ENCODE peak calls at places on chromosome 12, in ten cellular contexts. L is left lobe of liver; O is ELR; R is activated CD4-positive, alpha-beta T cell treated with anti-CD3 and anti-CD28 coated beads for 24 hours; V is hypothalamus; Y is Caco-2; Z is 8988T; P is Panc1; C is NCI-H460; I is type B pancreatic cell. G is an unnamed sample.

GRCh38 chr12:116556964-116557706 is 2.0 kb upstream of the MAP1LC3B2 start:
- DNase-seq in C (no peak), P (no peak), V (no peak), L (no peak), Y (no peak), R (no peak), O (peak), Z (no peak), I (no peak), G (no peak)

GRCh38 chr12:67382206-67382871 is 113.2 kb downstream of the CAND1 start:
- DNase-seq in I (no peak), V (no peak), O (peak), C (no peak), P (no peak), Z (no peak), L (no peak), Y (no peak), R (no peak), G (no peak)

GRCh38 chr12:2244013-2244861 is 191.4 kb downstream of the CACNA1C start:
- DNase-seq in C (no peak), L (no peak), P (no peak), I (no peak), R (no peak), O (peak), V (no peak), Y (peak), Z (peak), G (no peak)

GRCh38 chr12:22443379-22444316 is 100.7 kb downstream of the C2CD5 start:
- DNase-seq in Z (peak), I (peak), L (peak), P (peak), R (peak), C (peak), O (peak), Y (peak), V (no peak), G (peak)

GRCh38 chr12:89051065-89051677 is 301.1 kb downstream of the DUSP6 start:
- DNase-seq in O (peak), Z (peak), P (peak), L (no peak), C (peak), V (no peak), R (no peak), I (no peak), Y (peak), G (peak)

GRCh38 chr12:131947482-131948027 is 2.2 kb upstream of the EP400 start:
- DNase-seq in Y (no peak), R (no peak), P (no peak), L (peak), Z (no peak), I (no peak), V (no peak), C (no peak), O (no peak), G (no peak)

GRCh38 chr12:69225251-69225910 is 14.0 kb upstream of the CPSF6 start:
- DNase-seq in R (no peak), Z (no peak), Y (no peak), I (no peak), L (no peak), V (no peak), P (no peak), C (no peak), O (no peak), G (no peak)

GRCh38 chr12:117166107-117166506 is 24.2 kb downstream of the FBXO21 start:
- DNase-seq in L (no peak), P (no peak), O (no peak), Y (no peak), I (no peak), C (no peak), Z (no peak), V (no peak), R (no peak), G (no peak)

GRCh38 chr12:71587012-71587411 is 76.6 kb downstream of the ZFC3H1 start:
- DNase-seq in O (no peak), I (no peak), R (no peak), L (no peak), P (no peak), Y (no peak), C (no peak), V (no peak), Z (no peak), G (no peak)

GRCh38 chr12:100955139-100955538 is 160.6 kb downstream of the ANO4 start:
- DNase-seq in L (no peak), Z (no peak), O (peak), I (no peak), V (no peak), C (no peak), Y (no peak), P (no peak), R (no peak), G (no peak)

GRCh38 chr12:127588224-127588623 is 678.7 kb upstream of the TMEM132C start:
- DNase-seq in R (no peak), P (no peak), V (no peak), Y (no peak), O (peak), I (no peak), L (no peak), Z (no peak), C (no peak), G (no peak)

GRCh38 chr12:48198619-48198973 is 4.5 kb downstream of the OR10AD1 start:
- DNase-seq in P (no peak), L (peak), Z (no peak), C (no peak), O (peak), V (no peak), Y (peak), R (no peak), I (no peak), G (peak)

GRCh38 chr12:90250766-90251165 is 542.1 kb upstream of the ATP2B1 start:
- DNase-seq in I (no peak), O (no peak), Y (no peak), V (no peak), R (no peak), Z (no peak), L (peak), P (no peak), C (no peak), G (no peak)

GRCh38 chr12:1552171-1552570 is 42.2 kb downstream of the FBXL14 start:
- DNase-seq in L (no peak), I (no peak), P (no peak), O (peak), V (no peak), C (no peak), Z (no peak), Y (no peak), R (no peak), G (no peak)

GRCh38 chr12:102120886-102121285 is 903 bp downstream of the PARPBP start:
- DNase-seq in O (peak), C (no peak), Z (no peak), I (no peak), Y (peak), V (no peak), R (no peak), L (no peak), P (no peak), G (no peak)

GRCh38 chr12:69266045-69266635 is 26.8 kb downstream of the CPSF6 start:
- DNase-seq in Y (no peak), R (no peak), O (peak), Z (no peak), I (no peak), V (no peak), C (no peak), P (peak), L (no peak), G (no peak)

GRCh38 chr12:52074006-52074405 is 4.2 kb downstream of the ATG101 start:
- DNase-seq in V (no peak), Z (no peak), Y (no peak), L (no peak), P (no peak), R (no peak), C (no peak), I (no peak), O (peak), G (no peak)

GRCh38 chr12:80553316-80553715 is 109.3 kb downstream of the PTPRQ start:
- DNase-seq in R (no peak), Z (peak), Y (no peak), L (no peak), C (peak), I (no peak), V (no peak), P (no peak), O (peak), G (no peak)

GRCh38 chr12:62588916-62589315 is 122.3 kb downstream of the MON2 start:
- DNase-seq in Z (no peak), L (no peak), P (no peak), V (no peak), R (no peak), C (no peak), Y (no peak), I (no peak), O (peak), G (no peak)

GRCh38 chr12:66060361-66060907 is 70.1 kb downstream of the LLPH start:
- DNase-seq in Z (no peak), L (no peak), C (no peak), P (no peak), I (no peak), V (no peak), Y (peak), R (no peak), O (no peak), G (no peak)

GRCh38 chr12:74647241-74647640 is 109.6 kb downstream of the ATXN7L3B start:
- DNase-seq in Y (no peak), Z (no peak), P (no peak), C (no peak), L (no peak), I (no peak), R (no peak), O (no peak), V (no peak), G (no peak)

GRCh38 chr12:56996793-56997545 is 9.4 kb downstream of the ZBTB39 start:
- DNase-seq in C (no peak), Z (no peak), R (no peak), Y (no peak), P (no peak), O (no peak), L (peak), V (no peak), I (peak), G (no peak)

GRCh38 chr12:3743803-3744202 is 9.1 kb downstream of the CRACR2A start:
- DNase-seq in Y (no peak), Z (no peak), P (no peak), C (no peak), L (no peak), I (no peak), R (no peak), O (no peak), V (no peak), G (no peak)

GRCh38 chr12:42666671-42667243 is 77.2 kb upstream of the PRICKLE1 start:
- DNase-seq in C (peak), P (no peak), O (peak), R (no peak), L (no peak), Y (no peak), I (no peak), V (no peak), Z (no peak), G (no peak)

GRCh38 chr12:63845726-63846125 is 1.2 kb downstream of the SRGAP1 start:
- DNase-seq in Y (peak), L (no peak), R (no peak), I (no peak), V (no peak), C (peak), P (no peak), Z (no peak), O (peak), G (no peak)

GRCh38 chr12:120196363-120196762 is 1.8 kb upstream of the GCN1 start:
- DNase-seq in I (no peak), O (peak), L (no peak), R (no peak), Y (no peak), C (no peak), Z (no peak), V (no peak), P (no peak), G (no peak)

GRCh38 chr12:127928178-127928577 is 338.8 kb upstream of the TMEM132C start:
- DNase-seq in V (no peak), P (no peak), R (no peak), Z (no peak), O (no peak), Y (no peak), C (no peak), I (no peak), L (no peak), G (no peak)

GRCh38 chr12:4987076-4987775 is 56.5 kb upstream of the KCNA5 start:
- DNase-seq in Y (no peak), R (no peak), Z (no peak), L (no peak), P (no peak), I (no peak), V (no peak), O (no peak), C (no peak), G (no peak)

GRCh38 chr12:6082613-6083012 is 41.9 kb downstream of the VWF start:
- DNase-seq in O (no peak), Z (no peak), C (no peak), I (no peak), R (no peak), L (no peak), V (no peak), P (no peak), Y (no peak), G (no peak)

GRCh38 chr12:132352896-132353800 is 23.8 kb upstream of the GALNT9 start:
- DNase-seq in O (no peak), Y (no peak), P (no peak), Z (no peak), R (no peak), V (no peak), C (no peak), I (no peak), L (no peak), G (no peak)